ENCODE peak calls at places on chromosomes 12 and 14, in seven cellular contexts. One of them, this sample, is unnamed.

GRCh38 chr12:31322651-31323248 is 3.2 kb downstream of the SINHCAF start:
- DNase-seq in transverse colon: peak; percentile 13
- DNase-seq in stomach: no peak
- DNase-seq in gastrocnemius medialis: no peak
- DNase-seq in HFF-Myc: peak; percentile 30
- DNase-seq in dorsolateral prefrontal cortex: no peak
- DNase-seq in IMR-90: peak; percentile 59
- DNase-seq in this sample: peak; percentile 56

GRCh38 chr12:12717586-12718381 is 616 bp downstream of the CDKN1B start:
- DNase-seq in transverse colon: peak; percentile 33
- DNase-seq in stomach: no peak
- DNase-seq in gastrocnemius medialis: no peak
- DNase-seq in HFF-Myc: no peak
- DNase-seq in dorsolateral prefrontal cortex: peak; percentile 54
- DNase-seq in IMR-90: no peak
- DNase-seq in this sample: peak; percentile 35

GRCh38 chr12:56877195-56878009 is 56.8 kb downstream of the SDR9C7 start:
- DNase-seq in transverse colon: no peak
- DNase-seq in stomach: no peak
- DNase-seq in gastrocnemius medialis: no peak
- DNase-seq in HFF-Myc: no peak
- DNase-seq in dorsolateral prefrontal cortex: no peak
- DNase-seq in IMR-90: no peak
- DNase-seq in this sample: no peak

GRCh38 chr12:89348894-89349669 is 3.2 kb downstream of the DUSP6 start:
- DNase-seq in transverse colon: no peak
- DNase-seq in stomach: no peak
- DNase-seq in gastrocnemius medialis: no peak
- DNase-seq in HFF-Myc: no peak
- DNase-seq in dorsolateral prefrontal cortex: no peak
- DNase-seq in IMR-90: no peak
- DNase-seq in this sample: peak; percentile 28

GRCh38 chr12:114902665-114903393 is 218.9 kb upstream of the TBX3 start:
- DNase-seq in transverse colon: no peak
- DNase-seq in stomach: no peak
- DNase-seq in gastrocnemius medialis: no peak
- DNase-seq in HFF-Myc: no peak
- DNase-seq in dorsolateral prefrontal cortex: no peak
- DNase-seq in IMR-90: peak; percentile 96
- DNase-seq in this sample: peak; percentile 68

GRCh38 chr14:96265387-96265786 is 9.4 kb downstream of the BDKRB1 start:
- DNase-seq in transverse colon: no peak
- DNase-seq in stomach: no peak
- DNase-seq in gastrocnemius medialis: no peak
- DNase-seq in HFF-Myc: no peak
- DNase-seq in dorsolateral prefrontal cortex: no peak
- DNase-seq in IMR-90: peak; percentile 19
- DNase-seq in this sample: no peak

GRCh38 chr12:122820838-122821271 is 14.4 kb upstream of the HIP1R start:
- DNase-seq in transverse colon: no peak
- DNase-seq in stomach: no peak
- DNase-seq in gastrocnemius medialis: no peak
- DNase-seq in HFF-Myc: no peak
- DNase-seq in dorsolateral prefrontal cortex: no peak
- DNase-seq in IMR-90: no peak
- DNase-seq in this sample: no peak

GRCh38 chr14:23379331-23380196 is 2.7 kb downstream of the CMTM5 start:
- DNase-seq in transverse colon: peak; percentile 75
- DNase-seq in stomach: peak; percentile 88
- DNase-seq in gastrocnemius medialis: no peak
- DNase-seq in HFF-Myc: no peak
- DNase-seq in dorsolateral prefrontal cortex: no peak
- DNase-seq in IMR-90: peak; percentile 17
- DNase-seq in this sample: peak; percentile 54

GRCh38 chr14:24310666-24311604 is at the start of gene LTB4R:
- DNase-seq in transverse colon: peak; percentile 79
- DNase-seq in stomach: peak; percentile 86
- DNase-seq in gastrocnemius medialis: peak; percentile 38
- DNase-seq in HFF-Myc: no peak
- DNase-seq in dorsolateral prefrontal cortex: peak; percentile 82
- DNase-seq in IMR-90: peak; percentile 73
- DNase-seq in this sample: peak; percentile 86

GRCh38 chr14:21525571-21525970 is 575 bp downstream of the SALL2 start:
- DNase-seq in transverse colon: no peak
- DNase-seq in stomach: no peak
- DNase-seq in gastrocnemius medialis: no peak
- DNase-seq in HFF-Myc: no peak
- DNase-seq in dorsolateral prefrontal cortex: peak; percentile 65
- DNase-seq in IMR-90: peak; percentile 20
- DNase-seq in this sample: peak; percentile 45

GRCh38 chr12:127162307-127162706 is 1104.7 kb upstream of the TMEM132C start:
- DNase-seq in transverse colon: no peak
- DNase-seq in stomach: no peak
- DNase-seq in gastrocnemius medialis: no peak
- DNase-seq in HFF-Myc: no peak
- DNase-seq in dorsolateral prefrontal cortex: no peak
- DNase-seq in IMR-90: no peak
- DNase-seq in this sample: no peak

GRCh38 chr14:68657300-68658028 is 135.4 kb downstream of the ZFP36L1 start:
- DNase-seq in transverse colon: no peak
- DNase-seq in stomach: no peak
- DNase-seq in gastrocnemius medialis: no peak
- DNase-seq in HFF-Myc: no peak
- DNase-seq in dorsolateral prefrontal cortex: no peak
- DNase-seq in IMR-90: no peak
- DNase-seq in this sample: no peak

GRCh38 chr12:113267621-113268020 is 46.4 kb downstream of the TPCN1 start:
- DNase-seq in transverse colon: peak; percentile 66
- DNase-seq in stomach: no peak
- DNase-seq in gastrocnemius medialis: no peak
- DNase-seq in HFF-Myc: no peak
- DNase-seq in dorsolateral prefrontal cortex: no peak
- DNase-seq in IMR-90: no peak
- DNase-seq in this sample: no peak

GRCh38 chr12:51368640-51369517 is 22.3 kb downstream of the GALNT6 start:
- DNase-seq in transverse colon: peak; percentile 83
- DNase-seq in stomach: peak; percentile 60
- DNase-seq in gastrocnemius medialis: no peak
- DNase-seq in HFF-Myc: no peak
- DNase-seq in dorsolateral prefrontal cortex: no peak
- DNase-seq in IMR-90: peak; percentile 60
- DNase-seq in this sample: peak; percentile 79

GRCh38 chr14:106378191-106378590 is 851.8 kb downstream of the TMEM121 start:
- DNase-seq in transverse colon: no peak
- DNase-seq in stomach: no peak
- DNase-seq in gastrocnemius medialis: no peak
- DNase-seq in HFF-Myc: no peak
- DNase-seq in dorsolateral prefrontal cortex: no peak
- DNase-seq in IMR-90: no peak
- DNase-seq in this sample: no peak

GRCh38 chr14:75249251-75249957 is 29.2 kb upstream of the FOS start:
- DNase-seq in transverse colon: peak; percentile 73
- DNase-seq in stomach: peak; percentile 59
- DNase-seq in gastrocnemius medialis: peak; percentile 85
- DNase-seq in HFF-Myc: no peak
- DNase-seq in dorsolateral prefrontal cortex: no peak
- DNase-seq in IMR-90: no peak
- DNase-seq in this sample: peak; percentile 39

GRCh38 chr12:3602488-3602887 is 111.5 kb downstream of the PRMT8 start:
- DNase-seq in transverse colon: no peak
- DNase-seq in stomach: no peak
- DNase-seq in gastrocnemius medialis: no peak
- DNase-seq in HFF-Myc: no peak
- DNase-seq in dorsolateral prefrontal cortex: no peak
- DNase-seq in IMR-90: no peak
- DNase-seq in this sample: no peak

GRCh38 chr14:53022593-53022992 is 71.7 kb upstream of the FERMT2 start:
- DNase-seq in transverse colon: no peak
- DNase-seq in stomach: no peak
- DNase-seq in gastrocnemius medialis: no peak
- DNase-seq in HFF-Myc: no peak
- DNase-seq in dorsolateral prefrontal cortex: no peak
- DNase-seq in IMR-90: peak; percentile 61
- DNase-seq in this sample: no peak

GRCh38 chr14:91961297-91962220 is 14.1 kb upstream of the FBLN5 start:
- DNase-seq in transverse colon: no peak
- DNase-seq in stomach: no peak
- DNase-seq in gastrocnemius medialis: no peak
- DNase-seq in HFF-Myc: no peak
- DNase-seq in dorsolateral prefrontal cortex: no peak
- DNase-seq in IMR-90: no peak
- DNase-seq in this sample: no peak

DNA sequence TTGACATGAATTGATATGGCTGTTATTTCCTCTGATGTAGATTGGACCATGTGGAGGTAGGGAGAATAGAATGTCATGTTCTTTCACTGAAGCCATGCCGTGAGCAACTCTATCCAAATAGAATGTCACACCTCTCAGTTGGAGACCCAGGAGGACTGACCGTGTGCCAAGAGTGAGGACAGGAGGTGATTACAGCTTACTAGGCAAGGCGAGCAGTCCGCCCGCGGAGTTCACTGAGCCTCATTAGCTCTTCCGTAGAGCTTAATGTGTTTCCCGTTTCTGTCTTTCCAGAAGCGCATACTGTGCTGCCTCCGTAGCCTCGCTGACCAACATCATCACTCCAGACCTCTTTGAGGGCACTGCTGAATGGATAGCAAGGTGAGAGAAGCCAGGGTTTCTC is 45.6 kb downstream of the FNTB start:
- DNase-seq in transverse colon: peak; percentile 13
- DNase-seq in stomach: no peak
- DNase-seq in gastrocnemius medialis: peak; percentile 91
- DNase-seq in HFF-Myc: no peak
- DNase-seq in dorsolateral prefrontal cortex: no peak
- DNase-seq in IMR-90: no peak
- DNase-seq in this sample: no peak
- H3K4me3 ChIP-seq in transverse colon: no peak overlapping the region
- H3K4me3 ChIP-seq in stomach: no peak overlapping the region
- H3K4me3 ChIP-seq in gastrocnemius medialis: peak overlapping the region; percentile 39
- H3K4me3 ChIP-seq in HFF-Myc: no peak overlapping the region
- H3K4me3 ChIP-seq in dorsolateral prefrontal cortex: no peak overlapping the region
- H3K4me3 ChIP-seq in IMR-90: no peak overlapping the region
- H3K4me3 ChIP-seq in this sample: no peak overlapping the region

GRCh38 chr14:77605392-77605978 is 11.0 kb downstream of the SPTLC2 start:
- DNase-seq in transverse colon: no peak
- DNase-seq in stomach: no peak
- DNase-seq in gastrocnemius medialis: no peak
- DNase-seq in HFF-Myc: no peak
- DNase-seq in dorsolateral prefrontal cortex: no peak
- DNase-seq in IMR-90: no peak
- DNase-seq in this sample: no peak

GRCh38 chr14:77603031-77603430 is 13.4 kb downstream of the SPTLC2 start:
- DNase-seq in transverse colon: no peak
- DNase-seq in stomach: no peak
- DNase-seq in gastrocnemius medialis: no peak
- DNase-seq in HFF-Myc: no peak
- DNase-seq in dorsolateral prefrontal cortex: no peak
- DNase-seq in IMR-90: peak; percentile 33
- DNase-seq in this sample: no peak

GRCh38 chr14:77601846-77602609 is 14.4 kb downstream of the SPTLC2 start:
- DNase-seq in transverse colon: no peak
- DNase-seq in stomach: no peak
- DNase-seq in gastrocnemius medialis: no peak
- DNase-seq in HFF-Myc: no peak
- DNase-seq in dorsolateral prefrontal cortex: no peak
- DNase-seq in IMR-90: no peak
- DNase-seq in this sample: no peak

GRCh38 chr14:77599894-77600293 is 16.5 kb downstream of the SPTLC2 start:
- DNase-seq in transverse colon: peak; percentile 38
- DNase-seq in stomach: no peak
- DNase-seq in gastrocnemius medialis: no peak
- DNase-seq in HFF-Myc: no peak
- DNase-seq in dorsolateral prefrontal cortex: no peak
- DNase-seq in IMR-90: no peak
- DNase-seq in this sample: no peak

DNA sequence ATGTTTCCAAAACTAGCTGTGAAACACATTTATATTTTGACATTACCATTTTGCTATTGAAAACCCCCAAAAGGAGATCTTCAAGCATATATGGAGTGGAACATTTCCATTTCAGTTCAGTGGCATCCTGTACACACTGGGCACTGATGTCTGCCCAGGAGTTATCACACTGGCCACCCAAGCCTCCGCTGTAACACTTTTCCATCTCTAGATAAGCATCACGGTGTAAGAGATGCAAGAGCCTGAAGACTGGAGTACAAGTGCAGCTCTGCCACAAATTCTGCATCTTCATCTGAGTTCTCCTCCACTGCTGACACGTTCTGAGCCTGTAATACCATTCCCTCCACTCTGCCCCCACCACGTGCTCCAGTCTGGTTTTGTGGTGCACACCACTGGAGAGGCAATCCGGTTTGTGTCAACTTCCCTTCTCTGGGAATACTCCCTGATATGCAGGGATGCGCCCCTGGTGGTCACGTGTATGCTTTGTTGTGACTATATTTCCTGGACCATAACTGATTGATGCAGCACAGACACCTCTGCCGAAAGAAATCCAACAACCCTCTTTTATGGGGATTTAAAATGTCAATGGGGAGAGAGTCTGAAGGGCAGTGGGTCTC is 12.7 kb downstream of the SPTLC2 start:
- DNase-seq in transverse colon: peak; percentile 51
- DNase-seq in stomach: no peak
- DNase-seq in gastrocnemius medialis: no peak
- DNase-seq in HFF-Myc: no peak
- DNase-seq in dorsolateral prefrontal cortex: no peak
- DNase-seq in IMR-90: no peak
- DNase-seq in this sample: no peak
- TF ChIP-seq CTCF in transverse colon: peak; percentile 8
- TF ChIP-seq CTCF in stomach: no peak
- TF ChIP-seq CTCF in gastrocnemius medialis: no peak
- TF ChIP-seq CTCF in HFF-Myc: peak; percentile 45
- TF ChIP-seq CTCF in dorsolateral prefrontal cortex: no peak
- TF ChIP-seq CTCF in IMR-90: no peak
- TF ChIP-seq CTCF in this sample: peak; percentile 11

GRCh38 chr12:22626429-22626828 is 1.5 kb downstream of the ETNK1 start:
- DNase-seq in transverse colon: no peak
- DNase-seq in stomach: no peak
- DNase-seq in gastrocnemius medialis: no peak
- DNase-seq in HFF-Myc: no peak
- DNase-seq in dorsolateral prefrontal cortex: no peak
- DNase-seq in IMR-90: peak; percentile 46
- DNase-seq in this sample: peak; percentile 51
- H3K4me3 ChIP-seq in transverse colon: peak overlapping the region; percentile 92
- H3K4me3 ChIP-seq in stomach: peak overlapping the region; percentile 71
- H3K4me3 ChIP-seq in gastrocnemius medialis: peak overlapping the region; percentile 93
- H3K4me3 ChIP-seq in HFF-Myc: peak overlapping the region; percentile 97
- H3K4me3 ChIP-seq in dorsolateral prefrontal cortex: peak overlapping the region; percentile 99
- H3K4me3 ChIP-seq in IMR-90: peak overlapping the region; percentile 74
- H3K4me3 ChIP-seq in this sample: peak overlapping the region; percentile 90

DNA sequence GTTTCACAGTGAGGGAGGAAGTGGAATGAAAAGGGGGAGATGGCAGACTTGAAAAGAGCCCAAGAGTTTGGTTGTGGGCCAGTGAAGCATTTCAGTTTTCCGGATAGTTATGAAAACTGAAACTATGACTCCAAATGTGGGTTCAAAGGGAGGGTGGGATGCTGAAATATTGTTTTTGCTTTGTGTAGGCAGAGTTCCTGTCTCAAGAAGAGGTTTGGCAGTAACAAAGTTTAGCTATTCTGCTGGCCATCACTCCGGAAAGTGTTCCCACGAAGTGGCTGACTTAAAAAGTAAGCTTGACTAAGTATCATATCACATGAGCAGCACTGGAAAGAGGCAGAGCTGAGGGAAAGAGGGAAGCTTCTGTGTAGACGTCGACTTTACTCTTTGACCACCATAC is 85.2 kb downstream of the CAND1 start:
- DNase-seq in transverse colon: no peak
- DNase-seq in stomach: no peak
- DNase-seq in gastrocnemius medialis: no peak
- DNase-seq in HFF-Myc: no peak
- DNase-seq in dorsolateral prefrontal cortex: no peak
- DNase-seq in IMR-90: peak; percentile 15
- DNase-seq in this sample: peak; percentile 38
- TF ChIP-seq CTCF in transverse colon: no peak
- TF ChIP-seq CTCF in stomach: no peak
- TF ChIP-seq CTCF in gastrocnemius medialis: no peak
- TF ChIP-seq CTCF in HFF-Myc: no peak
- TF ChIP-seq CTCF in dorsolateral prefrontal cortex: no peak
- TF ChIP-seq CTCF in IMR-90: no peak
- TF ChIP-seq CTCF in this sample: no peak

This sample was measured in choroid plexus epithelial cell.